ENCODE peak calls at places on chromosomes 2 and 18, in four cellular contexts. One of them, this sample, is unnamed.

GRCh38 chr2:228731517-228731916 is 539.6 kb downstream of the PID1 start:
- DNase-seq in substantia nigra: no peak
- DNase-seq in aorta: no peak
- DNase-seq in ELR: peak
- DNase-seq in this sample: peak

GRCh38 chr18:57075716-57076400 is 71.0 kb upstream of the BOD1L2 start:
- DNase-seq in substantia nigra: no peak
- DNase-seq in aorta: no peak
- DNase-seq in ELR: no peak
- DNase-seq in this sample: no peak

GRCh38 chr2:75003276-75003675 is 44.8 kb downstream of the POLE4 start:
- DNase-seq in substantia nigra: no peak
- DNase-seq in aorta: no peak
- DNase-seq in ELR: no peak
- DNase-seq in this sample: no peak

GRCh38 chr2:129762386-129763189 is 216.9 kb upstream of the RAB6C start:
- DNase-seq in substantia nigra: no peak
- DNase-seq in aorta: no peak
- DNase-seq in ELR: no peak
- DNase-seq in this sample: no peak

GRCh38 chr2:234490239-234491074 is 6.4 kb downstream of the ARL4C start:
- DNase-seq in substantia nigra: no peak
- DNase-seq in aorta: no peak
- DNase-seq in ELR: no peak
- DNase-seq in this sample: no peak

GRCh38 chr2:7281802-7282201 is 364.6 kb downstream of the RNF144A start:
- DNase-seq in substantia nigra: no peak
- DNase-seq in aorta: no peak
- DNase-seq in ELR: no peak
- DNase-seq in this sample: no peak

GRCh38 chr2:203453858-203454451 is 81.1 kb downstream of the RAPH1 start:
- DNase-seq in substantia nigra: peak
- DNase-seq in aorta: no peak
- DNase-seq in ELR: peak
- DNase-seq in this sample: peak

GRCh38 chr2:80256396-80257167 is 48.0 kb downstream of the LRRTM1 start:
- DNase-seq in substantia nigra: no peak
- DNase-seq in aorta: no peak
- DNase-seq in ELR: peak
- DNase-seq in this sample: no peak

GRCh38 chr2:206250041-206250897 is 24.2 kb upstream of the ZDBF2 start:
- DNase-seq in substantia nigra: no peak
- DNase-seq in aorta: no peak
- DNase-seq in ELR: no peak
- DNase-seq in this sample: no peak

GRCh38 chr2:119366161-119366648 is 429 bp downstream of the C2orf76 start:
- DNase-seq in substantia nigra: no peak
- DNase-seq in aorta: no peak
- DNase-seq in ELR: peak
- DNase-seq in this sample: peak

GRCh38 chr2:240507778-240508251 is 50.0 kb downstream of the ANKMY1 start:
- DNase-seq in substantia nigra: no peak
- DNase-seq in aorta: peak
- DNase-seq in ELR: no peak
- DNase-seq in this sample: no peak

GRCh38 chr2:113080134-113080533 is 12.4 kb downstream of the IL1F10 start:
- DNase-seq in substantia nigra: no peak
- DNase-seq in aorta: no peak
- DNase-seq in ELR: peak
- DNase-seq in this sample: no peak

GRCh38 chr2:46967990-46968647 is 52.5 kb upstream of the MCFD2 start:
- DNase-seq in substantia nigra: peak
- DNase-seq in aorta: peak
- DNase-seq in ELR: peak
- DNase-seq in this sample: peak

GRCh38 chr2:112880081-112880531 is 30.9 kb upstream of the IL37 start:
- DNase-seq in substantia nigra: no peak
- DNase-seq in aorta: no peak
- DNase-seq in ELR: peak
- DNase-seq in this sample: no peak

GRCh38 chr2:16554184-16554583 is 111.5 kb downstream of the CYRIA start:
- DNase-seq in substantia nigra: no peak
- DNase-seq in aorta: no peak
- DNase-seq in ELR: no peak
- DNase-seq in this sample: no peak

GRCh38 chr2:117820444-117820843 is 6.0 kb downstream of the DDX18 start:
- DNase-seq in substantia nigra: no peak
- DNase-seq in aorta: no peak
- DNase-seq in ELR: no peak
- DNase-seq in this sample: no peak

GRCh38 chr2:16002144-16002543 is 61.8 kb downstream of the MYCN start:
- DNase-seq in substantia nigra: no peak
- DNase-seq in aorta: no peak
- DNase-seq in ELR: no peak
- DNase-seq in this sample: no peak

GRCh38 chr2:105405291-105405690 is 6.4 kb upstream of the FHL2 start:
- DNase-seq in substantia nigra: no peak
- DNase-seq in aorta: no peak
- DNase-seq in ELR: peak
- DNase-seq in this sample: peak

GRCh38 chr18:62763101-62763521 is 47.8 kb downstream of the PHLPP1 start:
- DNase-seq in substantia nigra: no peak
- DNase-seq in aorta: no peak
- DNase-seq in ELR: peak
- DNase-seq in this sample: no peak

This sample was measured in fibroblast of gingiva.